ENCODE peak calls at places on chromosomes 7 and 10, in nine cellular contexts. S, G, X, U, N, E, T, K and H are unnamed samples.

GRCh38 chr10:103739039-103739764 is 116.2 kb downstream of the SH3PXD2A start:
- DNase-seq in S (peak), G (no peak), X (no peak), U (no peak), N (no peak), E (peak), T (no peak), K (peak), H (peak)

GRCh38 chr7:4871056-4871680 is 9.3 kb upstream of the PAPOLB start:
- DNase-seq in S (no peak), G (no peak), X (peak), U (no peak), N (no peak), E (no peak), T (no peak), K (no peak), H (no peak)

GRCh38 chr7:90988523-90988922 is 275.7 kb upstream of the FZD1 start:
- DNase-seq in S (no peak), G (no peak), X (no peak), U (peak), N (no peak), E (no peak), T (no peak), K (no peak), H (no peak)

GRCh38 chr7:82678716-82679115 is 235.1 kb upstream of the CACNA2D1 start:
- DNase-seq in S (no peak), G (no peak), X (no peak), U (no peak), N (no peak), E (no peak), T (no peak), K (no peak), H (no peak)

GRCh38 chr7:20403356-20403755 is 72.7 kb downstream of the ITGB8 start:
- DNase-seq in S (no peak), G (no peak), X (no peak), U (peak), N (no peak), E (no peak), T (no peak), K (no peak), H (peak)

GRCh38 chr10:30915141-30915540 is 116.5 kb downstream of the ZNF438 start:
- DNase-seq in S (no peak), G (no peak), X (no peak), U (no peak), N (no peak), E (no peak), T (no peak), K (peak), H (no peak)

GRCh38 chr7:144390481-144390880 is 13.0 kb downstream of the NOBOX start:
- DNase-seq in S (no peak), G (no peak), X (no peak), U (no peak), N (no peak), E (no peak), T (no peak), K (no peak), H (no peak)

GRCh38 chr7:131521651-131522163 is 34.7 kb downstream of the PODXL start:
- DNase-seq in S (peak), G (no peak), X (no peak), U (no peak), N (no peak), E (no peak), T (no peak), K (no peak), H (no peak)

GRCh38 chr7:43467406-43467805 is 115.5 kb upstream of the STK17A start:
- DNase-seq in S (no peak), G (no peak), X (no peak), U (no peak), N (no peak), E (no peak), T (no peak), K (no peak), H (no peak)

GRCh38 chr7:108613147-108613948 is 43.7 kb downstream of the DNAJB9 start:
- DNase-seq in S (peak), G (no peak), X (no peak), U (no peak), N (peak), E (no peak), T (no peak), K (peak), H (peak)

GRCh38 chr10:119541459-119542356 is 811 bp downstream of the RGS10 start:
- DNase-seq in S (peak), G (peak), X (peak), U (no peak), N (no peak), E (no peak), T (peak), K (no peak), H (no peak)

GRCh38 chr10:97686301-97686961 is 610 bp downstream of the AVPI1 start:
- DNase-seq in S (no peak), G (no peak), X (no peak), U (no peak), N (no peak), E (no peak), T (no peak), K (peak), H (no peak)

GRCh38 chr7:96985992-96986391 is 19.4 kb upstream of the DLX6 start:
- DNase-seq in S (no peak), G (no peak), X (no peak), U (no peak), N (no peak), E (no peak), T (no peak), K (no peak), H (no peak)

GRCh38 chr10:58674260-58674659 is 161.6 kb downstream of the BICC1 start:
- DNase-seq in S (no peak), G (no peak), X (no peak), U (no peak), N (no peak), E (no peak), T (no peak), K (no peak), H (no peak)

GRCh38 chr10:17257466-17258321 is 29.7 kb downstream of the VIM start:
- DNase-seq in S (peak), G (peak), X (no peak), U (peak), N (peak), E (no peak), T (peak), K (peak), H (peak)

GRCh38 chr10:88892223-88892967 is 12.3 kb downstream of the STAMBPL1 start:
- DNase-seq in S (peak), G (no peak), X (no peak), U (no peak), N (no peak), E (no peak), T (no peak), K (no peak), H (peak)

GRCh38 chr10:131676971-131677421 is 223.8 kb upstream of the PPP2R2D start:
- DNase-seq in S (peak), G (no peak), X (no peak), U (no peak), N (no peak), E (no peak), T (no peak), K (no peak), H (no peak)